ENCODE peak calls at places on chromosomes 1 and 21, in four cellular contexts. Q, M, T and U are unnamed samples.

GRCh38 chr1:109255097-109255651 is 5.8 kb downstream of the CELSR2 start:
- DNase-seq in T (no peak), Q (no peak), M (no peak), U (no peak)

GRCh38 chr1:44029911-44030605 is 1.2 kb downstream of the SLC6A9 start:
- DNase-seq in Q (peak; percentile 93), T (peak; percentile 86), M (peak; percentile 89), U (no peak)

GRCh38 chr1:26743426-26744059 is 44.2 kb upstream of the PIGV start:
- DNase-seq in Q (no peak), M (no peak), T (no peak), U (no peak)

GRCh38 chr1:178055779-178056471 is 38.0 kb upstream of the RASAL2 start:
- DNase-seq in M (no peak), T (peak; percentile 31), Q (no peak), U (no peak)

GRCh38 chr1:198088360-198089071 is 68.3 kb upstream of the NEK7 start:
- DNase-seq in Q (no peak), T (peak; percentile 53), M (no peak), U (no peak)

GRCh38 chr21:17512245-17513213 is at the start of gene CXADR:
- DNase-seq in Q (peak; percentile 86), M (peak; percentile 70), T (no peak), U (no peak)

GRCh38 chr1:226548281-226549093 is at the start of gene STUM:
- DNase-seq in M (no peak), Q (peak; percentile 48), T (peak; percentile 23), U (no peak)

GRCh38 chr1:89065077-89065868 is at the start of gene GBP1:
- DNase-seq in Q (no peak), T (peak; percentile 87), M (no peak), U (no peak)

GRCh38 chr1:31394628-31395193 is 18.3 kb upstream of the SERINC2 start:
- DNase-seq in Q (peak; percentile 90), T (peak; percentile 48), M (peak; percentile 81), U (no peak)

GRCh38 chr1:234309598-234310459 is 63.4 kb upstream of the COA6 start:
- DNase-seq in Q (peak; percentile 82), M (peak; percentile 60), T (peak; percentile 21), U (peak; percentile 57)

GRCh38 chr1:38444311-38444710 is 397.7 kb upstream of the POU3F1 start:
- DNase-seq in M (no peak), Q (no peak), T (no peak), U (no peak)

GRCh38 chr1:209650454-209650853 is 1.8 kb downstream of the LAMB3 start:
- DNase-seq in T (no peak), M (no peak), Q (no peak), U (no peak)

GRCh38 chr1:107804746-107805145 is 160.2 kb downstream of the VAV3 start:
- DNase-seq in Q (no peak), M (no peak), T (no peak), U (no peak)

GRCh38 chr21:45376459-45377324 is 28.3 kb upstream of the COL18A1 start:
- DNase-seq in M (no peak), Q (no peak), T (peak; percentile 53), U (no peak)

GRCh38 chr1:51214615-51215131 is 21.4 kb upstream of the RNF11 start:
- DNase-seq in T (peak; percentile 83), Q (no peak), M (peak; percentile 8), U (no peak)

GRCh38 chr1:31732343-31732742 is 28.5 kb upstream of the COL16A1 start:
- DNase-seq in T (no peak), M (no peak), Q (no peak), U (no peak)

GRCh38 chr21:41403966-41404365 is 22.1 kb upstream of the MX1 start:
- DNase-seq in T (no peak), M (no peak), Q (peak; percentile 6), U (no peak)

GRCh38 chr1:37919277-37919676 is 27.6 kb downstream of the INPP5B start:
- DNase-seq in Q (peak; percentile 35), T (no peak), M (no peak), U (peak; percentile 22)